ENCODE peak calls at places on chromosomes 13 and 19, in five cellular contexts. One of them, this sample, is unnamed.

GRCh38 chr13:99689955-99690354 is 188.7 kb downstream of the TM9SF2 start:
- DNase-seq in WERI-Rb-1: no peak
- DNase-seq in DND-41: no peak
- DNase-seq in SW 1271: no peak
- DNase-seq in EH: no peak
- DNase-seq in this sample: no peak

GRCh38 chr13:27007166-27007565 is 164.4 kb downstream of the USP12 start:
- DNase-seq in WERI-Rb-1: peak
- DNase-seq in DND-41: no peak
- DNase-seq in SW 1271: no peak
- DNase-seq in EH: no peak
- DNase-seq in this sample: no peak

GRCh38 chr19:31944286-31944685 is 401.1 kb upstream of the ZNF507 start:
- DNase-seq in WERI-Rb-1: no peak
- DNase-seq in DND-41: no peak
- DNase-seq in SW 1271: no peak
- DNase-seq in EH: no peak
- DNase-seq in this sample: no peak

GRCh38 chr19:19256072-19256969 is 16.8 kb downstream of the TM6SF2 start:
- DNase-seq in WERI-Rb-1: no peak
- DNase-seq in DND-41: no peak
- DNase-seq in SW 1271: no peak
- DNase-seq in EH: no peak
- DNase-seq in this sample: no peak

GRCh38 chr13:109517516-109517915 is 268.9 kb downstream of the IRS2 start:
- DNase-seq in WERI-Rb-1: no peak
- DNase-seq in DND-41: no peak
- DNase-seq in SW 1271: no peak
- DNase-seq in EH: no peak
- DNase-seq in this sample: no peak

GRCh38 chr19:632228-633067 is 889 bp downstream of the POLRMT start:
- DNase-seq in WERI-Rb-1: peak
- DNase-seq in DND-41: peak
- DNase-seq in SW 1271: no peak
- DNase-seq in EH: peak
- DNase-seq in this sample: no peak

GRCh38 chr13:23320926-23321533 is 112.5 kb downstream of the SACS start:
- DNase-seq in WERI-Rb-1: no peak
- DNase-seq in DND-41: no peak
- DNase-seq in SW 1271: no peak
- DNase-seq in EH: no peak
- DNase-seq in this sample: no peak

GRCh38 chr19:31214086-31214485 is 135.2 kb downstream of the TSHZ3 start:
- DNase-seq in WERI-Rb-1: no peak
- DNase-seq in DND-41: peak
- DNase-seq in SW 1271: peak
- DNase-seq in EH: peak
- DNase-seq in this sample: peak

GRCh38 chr19:43599635-43600295 is 3.4 kb downstream of the ZNF576 start:
- DNase-seq in WERI-Rb-1: no peak
- DNase-seq in DND-41: no peak
- DNase-seq in SW 1271: no peak
- DNase-seq in EH: no peak
- DNase-seq in this sample: no peak

GRCh38 chr19:40175820-40176219 is 15.4 kb upstream of the MAP3K10 start:
- DNase-seq in WERI-Rb-1: no peak
- DNase-seq in DND-41: no peak
- DNase-seq in SW 1271: no peak
- DNase-seq in EH: no peak
- DNase-seq in this sample: no peak

GRCh38 chr13:41463823-41464602 is 6.7 kb downstream of the RGCC start:
- DNase-seq in WERI-Rb-1: no peak
- DNase-seq in DND-41: no peak
- DNase-seq in SW 1271: no peak
- DNase-seq in EH: no peak
- DNase-seq in this sample: no peak

GRCh38 chr19:5956728-5957127 is 21.2 kb downstream of the RANBP3 start:
- DNase-seq in WERI-Rb-1: no peak
- DNase-seq in DND-41: no peak
- DNase-seq in SW 1271: no peak
- DNase-seq in EH: no peak
- DNase-seq in this sample: no peak

GRCh38 chr13:28685892-28686291 is 27.0 kb downstream of the POMP start:
- DNase-seq in WERI-Rb-1: no peak
- DNase-seq in DND-41: no peak
- DNase-seq in SW 1271: no peak
- DNase-seq in EH: no peak
- DNase-seq in this sample: no peak

GRCh38 chr19:49097453-49098288 is 12.4 kb downstream of the SNRNP70 start:
- DNase-seq in WERI-Rb-1: peak
- DNase-seq in DND-41: peak
- DNase-seq in SW 1271: peak
- DNase-seq in EH: peak
- DNase-seq in this sample: peak

GRCh38 chr13:68535329-68535728 is 1305.2 kb upstream of the PCDH9 start:
- DNase-seq in WERI-Rb-1: no peak
- DNase-seq in DND-41: no peak
- DNase-seq in SW 1271: no peak
- DNase-seq in EH: no peak
- DNase-seq in this sample: no peak

GRCh38 chr19:49692102-49692599 is 1.2 kb downstream of the CPT1C start:
- DNase-seq in WERI-Rb-1: no peak
- DNase-seq in DND-41: no peak
- DNase-seq in SW 1271: no peak
- DNase-seq in EH: no peak
- DNase-seq in this sample: no peak

GRCh38 chr13:28071424-28071823 is 29.0 kb downstream of the FLT3 start:
- DNase-seq in WERI-Rb-1: no peak
- DNase-seq in DND-41: no peak
- DNase-seq in SW 1271: no peak
- DNase-seq in EH: no peak
- DNase-seq in this sample: no peak

GRCh38 chr19:5150331-5150901 is 181.5 kb downstream of the KDM4B start:
- DNase-seq in WERI-Rb-1: no peak
- DNase-seq in DND-41: no peak
- DNase-seq in SW 1271: no peak
- DNase-seq in EH: no peak
- DNase-seq in this sample: no peak

GRCh38 chr19:16337809-16338469 is 13.3 kb downstream of the KLF2 start:
- DNase-seq in WERI-Rb-1: no peak
- DNase-seq in DND-41: no peak
- DNase-seq in SW 1271: no peak
- DNase-seq in EH: peak
- DNase-seq in this sample: no peak

GRCh38 chr19:51094696-51095279 is 12.1 kb upstream of the KLK14 start:
- DNase-seq in WERI-Rb-1: peak
- DNase-seq in DND-41: peak
- DNase-seq in SW 1271: no peak
- DNase-seq in EH: peak
- DNase-seq in this sample: no peak

GRCh38 chr19:17841371-17841809 is 6.4 kb downstream of the JAK3 start:
- DNase-seq in WERI-Rb-1: no peak
- DNase-seq in DND-41: no peak
- DNase-seq in SW 1271: no peak
- DNase-seq in EH: no peak
- DNase-seq in this sample: no peak

GRCh38 chr13:96075953-96076543 is 13.9 kb upstream of the HS6ST3 start:
- DNase-seq in WERI-Rb-1: no peak
- DNase-seq in DND-41: no peak
- DNase-seq in SW 1271: no peak
- DNase-seq in EH: peak
- DNase-seq in this sample: no peak

GRCh38 chr19:34310494-34310981 is 54.5 kb upstream of the GPI start:
- DNase-seq in WERI-Rb-1: no peak
- DNase-seq in DND-41: no peak
- DNase-seq in SW 1271: no peak
- DNase-seq in EH: no peak
- DNase-seq in this sample: no peak

GRCh38 chr19:16185925-16186234 is 670 bp downstream of the FAM32A start:
- DNase-seq in WERI-Rb-1: no peak
- DNase-seq in DND-41: no peak
- DNase-seq in SW 1271: no peak
- DNase-seq in EH: no peak
- DNase-seq in this sample: no peak

GRCh38 chr13:44334751-44335150 is 38.9 kb upstream of the SERP2 start:
- DNase-seq in WERI-Rb-1: peak
- DNase-seq in DND-41: no peak
- DNase-seq in SW 1271: no peak
- DNase-seq in EH: no peak
- DNase-seq in this sample: no peak

GRCh38 chr13:95834134-95834765 is 157.3 kb downstream of the DNAJC3 start:
- DNase-seq in WERI-Rb-1: peak
- DNase-seq in DND-41: peak
- DNase-seq in SW 1271: no peak
- DNase-seq in EH: peak
- DNase-seq in this sample: peak

GRCh38 chr13:76094645-76095044 is 458.5 kb downstream of the LMO7 start:
- DNase-seq in WERI-Rb-1: no peak
- DNase-seq in DND-41: no peak
- DNase-seq in SW 1271: no peak
- DNase-seq in EH: no peak
- DNase-seq in this sample: no peak

GRCh38 chr19:46823049-46823448 is 27.6 kb downstream of the AP2S1 start:
- DNase-seq in WERI-Rb-1: peak
- DNase-seq in DND-41: no peak
- DNase-seq in SW 1271: no peak
- DNase-seq in EH: no peak
- DNase-seq in this sample: no peak

GRCh38 chr19:6856749-6857372 is 30.5 kb upstream of the ADGRE1 start:
- DNase-seq in WERI-Rb-1: no peak
- DNase-seq in DND-41: no peak
- DNase-seq in SW 1271: no peak
- DNase-seq in EH: no peak
- DNase-seq in this sample: no peak

GRCh38 chr19:35344511-35345031 is 3.1 kb upstream of the FFAR1 start:
- DNase-seq in WERI-Rb-1: no peak
- DNase-seq in DND-41: no peak
- DNase-seq in SW 1271: no peak
- DNase-seq in EH: no peak
- DNase-seq in this sample: no peak

GRCh38 chr19:35746556-35746955 is 1.1 kb downstream of the PSENEN start:
- DNase-seq in WERI-Rb-1: no peak
- DNase-seq in DND-41: no peak
- DNase-seq in SW 1271: no peak
- DNase-seq in EH: no peak
- DNase-seq in this sample: no peak

GRCh38 chr13:99842379-99842778 is 129.2 kb downstream of the ZIC5 start:
- DNase-seq in WERI-Rb-1: no peak
- DNase-seq in DND-41: no peak
- DNase-seq in SW 1271: no peak
- DNase-seq in EH: no peak
- DNase-seq in this sample: no peak

GRCh38 chr13:43270043-43270830 is 246.9 kb downstream of the DNAJC15 start:
- DNase-seq in WERI-Rb-1: no peak
- DNase-seq in DND-41: no peak
- DNase-seq in SW 1271: no peak
- DNase-seq in EH: peak
- DNase-seq in this sample: no peak

GRCh38 chr19:18173054-18173571 is 500 bp upstream of the IFI30 start:
- DNase-seq in WERI-Rb-1: no peak
- DNase-seq in DND-41: no peak
- DNase-seq in SW 1271: no peak
- DNase-seq in EH: no peak
- DNase-seq in this sample: no peak

GRCh38 chr19:18385675-18386542 is at the start of gene GDF15:
- DNase-seq in WERI-Rb-1: peak
- DNase-seq in DND-41: no peak
- DNase-seq in SW 1271: no peak
- DNase-seq in EH: peak
- DNase-seq in this sample: no peak

GRCh38 chr19:18253716-18254115 is 20.5 kb downstream of the IQCN start:
- DNase-seq in WERI-Rb-1: no peak
- DNase-seq in DND-41: no peak
- DNase-seq in SW 1271: no peak
- DNase-seq in EH: no peak
- DNase-seq in this sample: no peak

GRCh38 chr13:82800391-82800790 is 1081.9 kb downstream of the SLITRK1 start:
- DNase-seq in WERI-Rb-1: no peak
- DNase-seq in DND-41: no peak
- DNase-seq in SW 1271: no peak
- DNase-seq in EH: peak
- DNase-seq in this sample: no peak

GRCh38 chr13:32284927-32285632 is 30.1 kb downstream of the ZAR1L start:
- DNase-seq in WERI-Rb-1: no peak
- DNase-seq in DND-41: no peak
- DNase-seq in SW 1271: no peak
- DNase-seq in EH: peak
- DNase-seq in this sample: no peak

This sample was measured in keratinocyte.